ENCODE peak calls at places on chromosomes 2 and 18, in nine cellular contexts. E, N, K, D, B, F, Z, G and I are unnamed samples.

GRCh38 chr2:84938194-84938879 is 32.6 kb upstream of the KCMF1 start:
- DNase-seq in N (peak; percentile 31), B (no peak), K (no peak), F (no peak), D (peak; percentile 6), E (no peak), G (no peak), Z (peak; percentile 29), I (no peak)

GRCh38 chr2:170201734-170202393 is 23.9 kb downstream of the MYO3B start:
- DNase-seq in N (no peak), B (no peak), E (no peak), D (no peak), F (no peak), K (no peak), Z (no peak), G (no peak), I (no peak)

GRCh38 chr2:70643715-70644114 is 90.1 kb upstream of the TGFA start:
- DNase-seq in D (no peak), G (no peak), F (no peak), E (no peak), N (peak; percentile 41), K (no peak), B (peak; percentile 28), Z (peak; percentile 15), I (peak; percentile 39)

GRCh38 chr2:160222546-160223281 is 22.6 kb upstream of the ITGB6 start:
- DNase-seq in N (no peak), Z (no peak), B (no peak), G (no peak), F (no peak), E (no peak), K (no peak), D (no peak), I (no peak)

GRCh38 chr2:26597197-26597596 is 44.0 kb downstream of the CIB4 start:
- DNase-seq in G (no peak), N (no peak), Z (no peak), F (no peak), D (no peak), E (no peak), K (no peak), B (no peak), I (no peak)

GRCh38 chr18:48590678-48591077 is 51.8 kb downstream of the CTIF start:
- DNase-seq in G (peak; percentile 92), Z (no peak), B (peak; percentile 90), K (no peak), E (no peak), N (peak; percentile 90), D (no peak), F (peak; percentile 94), I (no peak)

GRCh38 chr2:101387151-101387807 is at the start of gene CREG2:
- DNase-seq in N (peak; percentile 67), E (peak; percentile 36), Z (peak; percentile 50), F (peak; percentile 97), G (peak; percentile 51), D (peak; percentile 17), B (peak; percentile 41), K (no peak), I (no peak)

GRCh38 chr2:147824625-147825024 is 20.2 kb upstream of the ACVR2A start:
- DNase-seq in Z (no peak), E (no peak), F (no peak), D (no peak), K (no peak), G (no peak), N (no peak), B (no peak), I (no peak)

GRCh38 chr2:224520064-224520463 is 65.1 kb downstream of the CUL3 start:
- DNase-seq in G (peak; percentile 80), D (no peak), E (no peak), N (peak; percentile 9), B (no peak), F (peak; percentile 59), K (no peak), Z (no peak), I (no peak)

GRCh38 chr18:31248783-31249521 is 69.0 kb upstream of the DSG1 start:
- DNase-seq in G (peak; percentile 42), K (no peak), Z (no peak), B (no peak), E (no peak), N (peak; percentile 23), F (no peak), D (no peak), I (no peak)

GRCh38 chr18:10923671-10924070 is 225.7 kb downstream of the PIEZO2 start:
- DNase-seq in D (no peak), B (no peak), N (no peak), E (no peak), F (no peak), G (no peak), Z (no peak), K (no peak), I (no peak)

GRCh38 chr2:168378960-168379669 is 77.0 kb upstream of the CERS6 start:
- DNase-seq in G (no peak), Z (no peak), K (no peak), D (no peak), N (no peak), B (no peak), F (no peak), E (no peak), I (no peak)

GRCh38 chr2:150681120-150681796 is 193.8 kb upstream of the RND3 start:
- DNase-seq in K (no peak), D (no peak), F (no peak), N (peak; percentile 59), Z (no peak), G (peak; percentile 67), B (peak; percentile 85), E (no peak), I (no peak)